ENCODE peak calls at places on chromosomes 1 and 21, in six cellular contexts. One of them, this sample, is unnamed.

GRCh38 chr1:244214009-244214967 is 163.2 kb downstream of the ZBTB18 start:
- DNase-seq in lower leg skin: no peak
- DNase-seq in PC-3: peak
- DNase-seq in stomach: no peak
- DNase-seq in ovary: no peak
- DNase-seq in mammary epithelial cell: peak
- DNase-seq in this sample: peak

GRCh38 chr1:183942933-183943693 is 94.4 kb downstream of the COLGALT2 start:
- DNase-seq in PC-3: peak
- DNase-seq in stomach: no peak
- DNase-seq in lower leg skin: peak
- DNase-seq in mammary epithelial cell: peak
- DNase-seq in ovary: no peak
- DNase-seq in this sample: peak

GRCh38 chr1:29649375-29650040 is 413.2 kb downstream of the PTPRU start:
- DNase-seq in lower leg skin: no peak
- DNase-seq in PC-3: peak
- DNase-seq in ovary: no peak
- DNase-seq in stomach: no peak
- DNase-seq in mammary epithelial cell: peak
- DNase-seq in this sample: no peak

GRCh38 chr21:24150753-24151152 is 1456.5 kb downstream of the MRPL39 start:
- DNase-seq in PC-3: no peak
- DNase-seq in mammary epithelial cell: no peak
- DNase-seq in stomach: no peak
- DNase-seq in lower leg skin: no peak
- DNase-seq in ovary: no peak
- DNase-seq in this sample: no peak

GRCh38 chr1:195960580-195960979 is 647.7 kb downstream of the KCNT2 start:
- DNase-seq in stomach: no peak
- DNase-seq in PC-3: no peak
- DNase-seq in lower leg skin: no peak
- DNase-seq in ovary: no peak
- DNase-seq in mammary epithelial cell: no peak
- DNase-seq in this sample: no peak

GRCh38 chr1:47568763-47569162 is 130.9 kb downstream of the FOXD2 start:
- DNase-seq in ovary: no peak
- DNase-seq in lower leg skin: peak
- DNase-seq in stomach: no peak
- DNase-seq in PC-3: no peak
- DNase-seq in mammary epithelial cell: no peak
- DNase-seq in this sample: peak

GRCh38 chr1:158048371-158049067 is 55.1 kb downstream of the KIRREL1 start:
- DNase-seq in mammary epithelial cell: no peak
- DNase-seq in PC-3: no peak
- DNase-seq in ovary: no peak
- DNase-seq in lower leg skin: no peak
- DNase-seq in stomach: no peak
- DNase-seq in this sample: no peak

GRCh38 chr1:87226341-87226760 is 102.3 kb upstream of the LMO4 start:
- DNase-seq in PC-3: peak
- DNase-seq in mammary epithelial cell: peak
- DNase-seq in lower leg skin: peak
- DNase-seq in ovary: peak
- DNase-seq in stomach: peak
- DNase-seq in this sample: peak

GRCh38 chr1:209527372-209527771 is 56.1 kb upstream of the CAMK1G start:
- DNase-seq in mammary epithelial cell: peak
- DNase-seq in stomach: no peak
- DNase-seq in lower leg skin: no peak
- DNase-seq in ovary: no peak
- DNase-seq in PC-3: peak
- DNase-seq in this sample: peak

GRCh38 chr1:203556047-203556851 is 62.3 kb downstream of the OPTC start:
- DNase-seq in stomach: no peak
- DNase-seq in lower leg skin: peak
- DNase-seq in PC-3: no peak
- DNase-seq in ovary: peak
- DNase-seq in mammary epithelial cell: no peak
- DNase-seq in this sample: peak

GRCh38 chr1:214637722-214638473 is 34.9 kb downstream of the CENPF start:
- DNase-seq in PC-3: peak
- DNase-seq in stomach: no peak
- DNase-seq in lower leg skin: no peak
- DNase-seq in mammary epithelial cell: peak
- DNase-seq in ovary: no peak
- DNase-seq in this sample: peak

GRCh38 chr1:7120863-7121621 is 335.8 kb downstream of the CAMTA1 start:
- DNase-seq in mammary epithelial cell: no peak
- DNase-seq in stomach: peak
- DNase-seq in PC-3: no peak
- DNase-seq in lower leg skin: no peak
- DNase-seq in ovary: no peak
- DNase-seq in this sample: no peak

GRCh38 chr1:6262570-6263420 is 1.9 kb upstream of the GPR153 start:
- DNase-seq in PC-3: no peak
- DNase-seq in stomach: no peak
- DNase-seq in ovary: peak
- DNase-seq in mammary epithelial cell: no peak
- DNase-seq in lower leg skin: no peak
- DNase-seq in this sample: peak

GRCh38 chr1:204647114-204647804 is 38.3 kb downstream of the LRRN2 start:
- DNase-seq in ovary: no peak
- DNase-seq in mammary epithelial cell: peak
- DNase-seq in stomach: peak
- DNase-seq in PC-3: peak
- DNase-seq in lower leg skin: no peak
- DNase-seq in this sample: peak

GRCh38 chr1:205294175-205294913 is 27.2 kb downstream of the NUAK2 start:
- DNase-seq in ovary: peak
- DNase-seq in PC-3: peak
- DNase-seq in lower leg skin: no peak
- DNase-seq in mammary epithelial cell: peak
- DNase-seq in stomach: no peak
- DNase-seq in this sample: peak

GRCh38 chr21:30227633-30228404 is 11.9 kb upstream of the CLDN8 start:
- DNase-seq in stomach: no peak
- DNase-seq in lower leg skin: peak
- DNase-seq in ovary: peak
- DNase-seq in mammary epithelial cell: peak
- DNase-seq in PC-3: peak
- DNase-seq in this sample: peak

GRCh38 chr1:10319750-10320149 is 79.1 kb upstream of the PGD start:
- DNase-seq in PC-3: no peak
- DNase-seq in lower leg skin: no peak
- DNase-seq in stomach: no peak
- DNase-seq in mammary epithelial cell: no peak
- DNase-seq in ovary: no peak
- DNase-seq in this sample: no peak

GRCh38 chr1:94633051-94633450 is 91.5 kb upstream of the F3 start:
- DNase-seq in ovary: no peak
- DNase-seq in PC-3: no peak
- DNase-seq in lower leg skin: no peak
- DNase-seq in mammary epithelial cell: no peak
- DNase-seq in stomach: no peak
- DNase-seq in this sample: peak

GRCh38 chr1:63600248-63600647 is 7.0 kb downstream of the PGM1 start:
- DNase-seq in mammary epithelial cell: no peak
- DNase-seq in stomach: no peak
- DNase-seq in lower leg skin: no peak
- DNase-seq in PC-3: peak
- DNase-seq in ovary: no peak
- DNase-seq in this sample: no peak

GRCh38 chr1:62362061-62362951 is 43.1 kb upstream of the KANK4 start:
- DNase-seq in lower leg skin: no peak
- DNase-seq in ovary: no peak
- DNase-seq in PC-3: no peak
- DNase-seq in mammary epithelial cell: no peak
- DNase-seq in stomach: peak
- DNase-seq in this sample: no peak

GRCh38 chr1:168112673-168113305 is 23.9 kb downstream of the GPR161 start:
- DNase-seq in mammary epithelial cell: peak
- DNase-seq in stomach: no peak
- DNase-seq in ovary: no peak
- DNase-seq in PC-3: peak
- DNase-seq in lower leg skin: peak
- DNase-seq in this sample: peak

GRCh38 chr1:20449736-20450311 is 36.2 kb downstream of the CAMK2N1 start:
- DNase-seq in mammary epithelial cell: peak
- DNase-seq in stomach: no peak
- DNase-seq in ovary: no peak
- DNase-seq in PC-3: peak
- DNase-seq in lower leg skin: no peak
- DNase-seq in this sample: peak

GRCh38 chr1:96510911-96511310 is 210.7 kb upstream of the PTBP2 start:
- DNase-seq in ovary: no peak
- DNase-seq in stomach: no peak
- DNase-seq in mammary epithelial cell: no peak
- DNase-seq in lower leg skin: no peak
- DNase-seq in PC-3: peak
- DNase-seq in this sample: no peak

GRCh38 chr1:83511327-83511726 is 487.6 kb downstream of the TTLL7 start:
- DNase-seq in mammary epithelial cell: no peak
- DNase-seq in PC-3: no peak
- DNase-seq in ovary: no peak
- DNase-seq in lower leg skin: no peak
- DNase-seq in stomach: no peak
- DNase-seq in this sample: peak

GRCh38 chr1:105934806-105935205 is 1121.7 kb upstream of the PRMT6 start:
- DNase-seq in lower leg skin: no peak
- DNase-seq in PC-3: no peak
- DNase-seq in stomach: no peak
- DNase-seq in ovary: no peak
- DNase-seq in mammary epithelial cell: no peak
- DNase-seq in this sample: no peak

GRCh38 chr1:3762151-3762872 is 10.1 kb downstream of the CCDC27 start:
- DNase-seq in mammary epithelial cell: no peak
- DNase-seq in stomach: no peak
- DNase-seq in ovary: no peak
- DNase-seq in lower leg skin: no peak
- DNase-seq in PC-3: no peak
- DNase-seq in this sample: no peak

GRCh38 chr1:63322248-63322943 is at the start of gene FOXD3:
- DNase-seq in lower leg skin: peak
- DNase-seq in stomach: peak
- DNase-seq in mammary epithelial cell: peak
- DNase-seq in PC-3: peak
- DNase-seq in ovary: peak
- DNase-seq in this sample: peak

GRCh38 chr1:46456411-46456963 is 33.1 kb upstream of the DMBX1 start:
- DNase-seq in lower leg skin: no peak
- DNase-seq in ovary: no peak
- DNase-seq in mammary epithelial cell: no peak
- DNase-seq in PC-3: no peak
- DNase-seq in stomach: no peak
- DNase-seq in this sample: peak

GRCh38 chr1:110856410-110856809 is 16.5 kb upstream of the CD53 start:
- DNase-seq in ovary: no peak
- DNase-seq in lower leg skin: no peak
- DNase-seq in PC-3: no peak
- DNase-seq in stomach: no peak
- DNase-seq in mammary epithelial cell: no peak
- DNase-seq in this sample: no peak

DNA sequence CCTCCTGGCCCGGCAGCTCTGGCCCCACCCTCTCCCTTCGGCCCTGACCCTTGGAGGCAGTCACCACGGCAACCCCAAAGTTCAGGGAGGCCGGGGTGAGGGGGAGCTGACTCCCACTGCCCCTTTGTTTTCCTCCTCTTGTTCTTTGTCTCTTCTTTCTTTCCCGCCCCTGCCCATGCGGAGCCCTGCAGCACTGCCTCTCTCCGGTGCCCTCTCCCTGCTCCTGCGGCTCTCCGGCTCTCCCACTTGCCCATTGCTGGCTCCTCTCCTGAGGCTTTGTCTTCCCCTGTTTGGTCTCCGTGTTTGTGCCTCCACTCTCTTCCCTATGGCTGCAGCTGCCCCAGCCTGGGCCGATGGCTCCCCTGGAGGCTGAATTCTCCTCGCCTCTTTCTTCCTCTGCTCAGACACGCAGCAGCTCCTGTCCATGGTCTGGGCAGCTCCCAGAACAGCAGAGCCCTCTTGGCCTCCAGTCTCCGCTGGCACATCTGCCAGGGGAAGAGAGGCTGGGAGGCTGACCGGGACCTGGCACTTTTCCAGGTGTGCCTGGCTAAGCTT is 5.8 kb downstream of the CELSR2 start:
- DNase-seq in ovary: no peak
- DNase-seq in lower leg skin: no peak
- DNase-seq in stomach: no peak
- DNase-seq in PC-3: no peak
- DNase-seq in mammary epithelial cell: no peak
- DNase-seq in this sample: no peak
- H3K4me3 ChIP-seq in ovary: no peak
- H3K4me3 ChIP-seq in lower leg skin: no peak
- H3K4me3 ChIP-seq in stomach: no peak
- H3K4me3 ChIP-seq in PC-3: no peak
- H3K4me3 ChIP-seq in mammary epithelial cell: peak
- H3K4me3 ChIP-seq in this sample: no peak

GRCh38 chr1:91507330-91507729 is 6.7 kb downstream of the CDC7 start:
- DNase-seq in stomach: no peak
- DNase-seq in mammary epithelial cell: no peak
- DNase-seq in lower leg skin: no peak
- DNase-seq in PC-3: no peak
- DNase-seq in ovary: no peak
- DNase-seq in this sample: no peak
- TF ChIP-seq CTCF in stomach: no peak
- TF ChIP-seq CTCF in mammary epithelial cell: no peak
- TF ChIP-seq CTCF in lower leg skin: no peak
- TF ChIP-seq CTCF in PC-3: peak
- TF ChIP-seq CTCF in ovary: no peak
- TF ChIP-seq CTCF in this sample: no peak

GRCh38 chr1:39407496-39407888 is 83.9 kb upstream of the BMP8A start:
- DNase-seq in stomach: no peak
- DNase-seq in mammary epithelial cell: no peak
- DNase-seq in PC-3: no peak
- DNase-seq in ovary: no peak
- DNase-seq in lower leg skin: no peak
- DNase-seq in this sample: no peak
- H3K4me3 ChIP-seq in stomach: peak
- H3K4me3 ChIP-seq in mammary epithelial cell: peak
- H3K4me3 ChIP-seq in PC-3: peak
- H3K4me3 ChIP-seq in ovary: no peak
- H3K4me3 ChIP-seq in lower leg skin: no peak
- H3K4me3 ChIP-seq in this sample: peak

GRCh38 chr1:218674280-218674773 is 329.2 kb downstream of the TGFB2 start:
- DNase-seq in stomach: no peak
- DNase-seq in ovary: peak
- DNase-seq in mammary epithelial cell: no peak
- DNase-seq in lower leg skin: no peak
- DNase-seq in PC-3: peak
- DNase-seq in this sample: peak
- TF ChIP-seq CTCF in stomach: no peak
- TF ChIP-seq CTCF in ovary: no peak
- TF ChIP-seq CTCF in mammary epithelial cell: no peak
- TF ChIP-seq CTCF in lower leg skin: no peak
- TF ChIP-seq CTCF in PC-3: no peak
- TF ChIP-seq CTCF in this sample: no peak